ENCODE peak calls at places on chromosomes 6 and 20, in seven cellular contexts. L is gastrocnemius medialis, H is H54, J is ovary, F is GM12878, B is sigmoid colon, M is IMR-90. U is an unnamed sample.
A peak's percentile ranks its signal among the peaks of the same experiment; 100 is the strongest.

GRCh38 chr20:15011631-15012030 is 674.2 kb upstream of the FLRT3 start:
- DNase-seq in L (no peak), H (no peak), J (no peak), F (no peak), B (no peak), M (no peak), U (no peak)

GRCh38 chr6:41200901-41201783 is at the start of gene TREML2:
- DNase-seq in L (no peak), H (no peak), J (no peak), F (no peak), B (no peak), M (no peak), U (no peak)

GRCh38 chr6:165967768-165968408 is 199.8 kb downstream of the TBXT start:
- DNase-seq in L (no peak), H (no peak), J (no peak), F (no peak), B (no peak), M (peak; percentile 37), U (no peak)

GRCh38 chr6:712805-713204 is 19.9 kb upstream of the EXOC2 start:
- DNase-seq in L (no peak), H (no peak), J (no peak), F (no peak), B (no peak), M (no peak), U (no peak)

GRCh38 chr20:22583773-22584629 is at the start of gene FOXA2:
- DNase-seq in L (no peak), H (no peak), J (no peak), F (no peak), B (no peak), M (no peak), U (no peak)

GRCh38 chr20:25865715-25866656 is 169.3 kb upstream of the ZNF337 start:
- DNase-seq in L (peak; percentile 53), H (peak; percentile 45), J (peak; percentile 78), F (no peak), B (peak; percentile 85), M (peak; percentile 41), U (no peak)

GRCh38 chr6:100704941-100705340 is 176.2 kb downstream of the ASCC3 start:
- DNase-seq in L (no peak), H (no peak), J (no peak), F (no peak), B (no peak), M (no peak), U (no peak)

GRCh38 chr20:6169251-6169650 is 46.4 kb upstream of the FERMT1 start:
- DNase-seq in L (no peak), H (no peak), J (no peak), F (no peak), B (no peak), M (peak; percentile 12), U (no peak)

GRCh38 chr6:129874837-129875236 is 13.7 kb upstream of the TMEM244 start:
- DNase-seq in L (no peak), H (no peak), J (no peak), F (no peak), B (no peak), M (no peak), U (no peak)

GRCh38 chr20:34233687-34234086 is 7.5 kb upstream of the ASIP start:
- DNase-seq in L (no peak), H (no peak), J (no peak), F (no peak), B (no peak), M (no peak), U (no peak)

GRCh38 chr6:13813621-13814175 is 659 bp downstream of the MCUR1 start:
- DNase-seq in L (no peak), H (peak; percentile 81), J (peak; percentile 77), F (no peak), B (peak; percentile 79), M (peak; percentile 50), U (no peak)

GRCh38 chr6:75147512-75147911 is 58.3 kb downstream of the COL12A1 start:
- DNase-seq in L (no peak), H (no peak), J (no peak), F (peak; percentile 7), B (no peak), M (peak; percentile 81), U (no peak)

GRCh38 chr20:32580608-32580969 is 4.5 kb downstream of the NOL4L start:
- DNase-seq in L (no peak), H (no peak), J (no peak), F (no peak), B (no peak), M (no peak), U (no peak)

GRCh38 chr20:45685896-45686295 is 15.9 kb upstream of the WFDC11 start:
- DNase-seq in L (no peak), H (no peak), J (no peak), F (no peak), B (no peak), M (no peak), U (no peak)

GRCh38 chr6:125746731-125747588 is 2.5 kb upstream of the HEY2 start:
- DNase-seq in L (peak; percentile 85), H (no peak), J (peak; percentile 74), F (no peak), B (peak; percentile 75), M (peak; percentile 39), U (no peak)

GRCh38 chr6:161417712-161418457 is 144.0 kb upstream of the AGPAT4 start:
- DNase-seq in L (no peak), H (no peak), J (peak; percentile 83), F (no peak), B (peak; percentile 70), M (peak; percentile 85), U (no peak)

GRCh38 chr6:123594776-123595175 is 42.0 kb downstream of the TRDN start:
- DNase-seq in L (no peak), H (no peak), J (no peak), F (no peak), B (no peak), M (no peak), U (no peak)

GRCh38 chr20:31605902-31606677 is 1.0 kb downstream of the ID1 start:
- DNase-seq in L (peak; percentile 42), H (no peak), J (peak; percentile 58), F (no peak), B (peak; percentile 72), M (no peak), U (no peak)

DNA sequence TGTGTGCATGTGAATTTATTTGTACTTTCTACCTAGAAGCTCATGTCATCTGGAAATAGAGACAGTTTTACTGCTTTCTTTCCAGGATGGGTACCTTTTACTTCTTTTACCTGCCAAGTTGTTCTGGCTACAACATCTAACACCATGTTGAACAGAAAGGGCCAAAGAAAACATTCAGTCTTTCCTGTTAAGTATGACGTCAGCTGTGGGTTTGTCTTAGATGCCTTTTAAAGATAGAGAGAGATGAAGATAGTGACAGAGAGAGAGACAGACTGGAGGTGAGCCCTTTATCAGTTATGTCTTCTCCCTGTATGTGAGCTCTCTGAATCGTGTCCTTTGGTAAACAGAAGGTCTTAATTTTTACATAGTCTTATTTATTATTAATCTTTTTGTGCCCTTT is 3.4 kb upstream of the DACT2 start:
- DNase-seq in L (no peak), H (no peak), J (no peak), F (no peak), B (no peak), M (no peak), U (no peak)
- TF ChIP-seq POLR2A in L (no peak), H (no peak), J (no peak), F (no peak), B (no peak), M (no peak), U (no peak)

GRCh38 chr20:43462369-43463132 is 4.9 kb downstream of the SRSF6 start:
- DNase-seq in L (no peak), H (no peak), J (no peak), F (no peak), B (no peak), M (no peak), U (no peak)
- TF ChIP-seq POLR2A in L (no peak), H (no peak), J (no peak), F (peak; percentile 48), B (no peak), M (no peak), U (no peak)

GRCh38 chr20:58892126-58892931 is 39.8 kb downstream of the GNAS start:
- DNase-seq in L (peak; percentile 79), H (peak; percentile 67), J (peak; percentile 82), F (no peak), B (peak; percentile 90), M (peak; percentile 50), U (peak; percentile 29)
- TF ChIP-seq POLR2A in L (peak; percentile 56), H (peak; percentile 20), J (no peak), F (peak; percentile 80), B (no peak), M (peak; percentile 67), U (peak; percentile 26)

GRCh38 chr6:7910654-7911344 is at the start of gene TXNDC5:
- DNase-seq in L (peak; percentile 52), H (peak; percentile 84), J (peak; percentile 87), F (no peak), B (peak; percentile 83), M (peak; percentile 62), U (no peak)
- TF ChIP-seq POLR2A in L (peak; percentile 37), H (peak; percentile 75), J (no peak), F (peak; percentile 74), B (no peak), M (no peak), U (peak; percentile 46)

DNA sequence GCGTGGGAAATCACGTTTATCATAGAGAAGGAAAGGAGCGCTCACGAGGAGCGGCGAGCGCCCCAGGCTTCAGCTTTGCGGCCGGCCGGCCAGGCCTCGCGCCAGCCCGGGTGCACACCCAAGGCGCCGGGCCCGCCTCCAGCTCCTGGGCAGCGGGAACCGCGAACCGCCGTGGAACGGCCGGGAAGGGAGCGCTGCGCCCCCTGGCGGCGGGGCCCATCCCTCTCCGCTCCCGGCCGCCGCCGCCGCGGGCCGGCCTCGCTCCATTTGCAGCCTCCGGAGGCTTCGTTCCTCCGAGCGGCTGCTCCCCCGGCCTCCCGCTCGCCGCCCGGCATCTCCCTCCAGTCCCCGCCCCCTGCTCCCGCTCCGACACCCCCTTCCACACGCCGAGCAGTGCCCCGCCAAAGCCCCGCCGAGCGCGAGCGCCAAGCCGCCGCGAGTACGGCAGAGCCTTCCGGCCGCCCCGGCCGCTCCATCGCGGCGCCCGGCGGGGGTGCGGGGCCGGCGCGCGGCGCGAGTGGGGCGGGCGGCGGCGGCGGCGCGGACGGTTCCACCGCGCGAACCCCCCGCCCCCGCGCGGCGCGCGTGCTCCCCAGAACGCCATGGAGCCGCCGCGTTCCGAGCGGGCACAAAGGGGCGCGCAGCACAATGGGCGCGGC is 973 bp downstream of the BEND3 start:
- DNase-seq in L (peak; percentile 83), H (peak; percentile 81), J (peak; percentile 93), F (no peak), B (peak; percentile 90), M (peak; percentile 81), U (no peak)
- TF ChIP-seq POLR2A in L (no peak), H (no peak), J (no peak), F (peak; percentile 69), B (no peak), M (no peak), U (no peak)

DNA sequence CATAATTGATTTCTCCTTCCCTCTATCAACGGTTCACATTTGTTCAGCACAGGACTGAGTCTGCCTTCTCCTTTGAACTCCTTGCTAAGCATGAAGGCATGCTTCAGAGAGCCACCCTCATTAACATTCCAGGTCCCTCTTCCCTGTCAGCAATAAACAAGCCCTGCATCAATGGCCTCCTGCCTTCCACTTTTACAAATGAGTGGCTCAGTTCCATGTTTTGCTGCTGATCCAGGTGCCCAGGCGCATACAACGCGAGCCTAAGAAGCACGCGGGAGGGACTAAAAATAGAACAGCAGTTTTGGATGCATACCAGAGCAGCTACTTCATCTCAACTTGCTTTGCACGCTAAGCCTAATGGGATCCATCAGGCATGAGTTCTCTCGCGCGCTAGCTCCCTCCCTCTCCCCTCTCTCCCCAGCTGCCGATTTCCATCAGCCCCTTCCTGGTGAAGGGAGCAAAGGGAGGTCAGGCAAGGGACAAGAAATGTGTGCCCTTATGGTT is 53.4 kb downstream of the TRAF3IP2 start:
- DNase-seq in L (peak; percentile 92), H (peak; percentile 32), J (peak; percentile 77), F (no peak), B (peak; percentile 91), M (peak; percentile 98), U (no peak)
- TF ChIP-seq POLR2A in L (no peak), H (no peak), J (no peak), F (no peak), B (no peak), M (no peak), U (no peak)

GRCh38 chr20:2658414-2659354 is 5.3 kb downstream of the IDH3B start:
- DNase-seq in L (no peak), H (no peak), J (no peak), F (no peak), B (no peak), M (no peak), U (no peak)
- TF ChIP-seq POLR2A in L (no peak), H (no peak), J (no peak), F (peak; percentile 86), B (no peak), M (no peak), U (no peak)